ENCODE peak calls at places on chromosome 17, in four cellular contexts. Y, C, A and I are unnamed samples.

GRCh38 chr17:35087731-35088646 is 24.5 kb upstream of the RFFL start:
- DNase-seq in Y (no peak), C (peak; percentile 69), A (peak; percentile 53), I (no peak)

GRCh38 chr17:51590071-51590470 is 329.7 kb downstream of the UTP18 start:
- DNase-seq in Y (no peak), C (no peak), A (no peak), I (no peak)

GRCh38 chr17:7011942-7012254 is 526 bp upstream of the RNASEK start:
- DNase-seq in Y (no peak), C (no peak), A (no peak), I (no peak)

GRCh38 chr17:74768069-74768762 is 7.9 kb downstream of the NAT9 start:
- DNase-seq in Y (no peak), C (peak; percentile 52), A (peak; percentile 68), I (no peak)

GRCh38 chr17:74730491-74731346 is 6.3 kb upstream of the RAB37 start:
- DNase-seq in Y (no peak), C (no peak), A (no peak), I (no peak)

GRCh38 chr17:10349403-10349802 is 23.4 kb downstream of the MYH13 start:
- DNase-seq in Y (no peak), C (peak; percentile 11), A (no peak), I (peak; percentile 64)

GRCh38 chr17:10698116-10698818 is 873 bp downstream of the ADPRM start:
- DNase-seq in Y (no peak), C (peak; percentile 30), A (no peak), I (peak; percentile 31)

GRCh38 chr17:34842235-34842634 is 119.0 kb downstream of the CCT6B start:
- DNase-seq in Y (no peak), C (no peak), A (no peak), I (no peak)

GRCh38 chr17:79020631-79021301 is 3.2 kb upstream of the C1QTNF1 start:
- DNase-seq in Y (no peak), C (no peak), A (no peak), I (no peak)

GRCh38 chr17:2854662-2855061 is 58.4 kb downstream of the RAP1GAP2 start:
- DNase-seq in Y (no peak), C (peak; percentile 81), A (no peak), I (no peak)

GRCh38 chr17:71444011-71444574 is 676.7 kb upstream of the SOX9 start:
- DNase-seq in Y (no peak), C (no peak), A (no peak), I (no peak)

DNA sequence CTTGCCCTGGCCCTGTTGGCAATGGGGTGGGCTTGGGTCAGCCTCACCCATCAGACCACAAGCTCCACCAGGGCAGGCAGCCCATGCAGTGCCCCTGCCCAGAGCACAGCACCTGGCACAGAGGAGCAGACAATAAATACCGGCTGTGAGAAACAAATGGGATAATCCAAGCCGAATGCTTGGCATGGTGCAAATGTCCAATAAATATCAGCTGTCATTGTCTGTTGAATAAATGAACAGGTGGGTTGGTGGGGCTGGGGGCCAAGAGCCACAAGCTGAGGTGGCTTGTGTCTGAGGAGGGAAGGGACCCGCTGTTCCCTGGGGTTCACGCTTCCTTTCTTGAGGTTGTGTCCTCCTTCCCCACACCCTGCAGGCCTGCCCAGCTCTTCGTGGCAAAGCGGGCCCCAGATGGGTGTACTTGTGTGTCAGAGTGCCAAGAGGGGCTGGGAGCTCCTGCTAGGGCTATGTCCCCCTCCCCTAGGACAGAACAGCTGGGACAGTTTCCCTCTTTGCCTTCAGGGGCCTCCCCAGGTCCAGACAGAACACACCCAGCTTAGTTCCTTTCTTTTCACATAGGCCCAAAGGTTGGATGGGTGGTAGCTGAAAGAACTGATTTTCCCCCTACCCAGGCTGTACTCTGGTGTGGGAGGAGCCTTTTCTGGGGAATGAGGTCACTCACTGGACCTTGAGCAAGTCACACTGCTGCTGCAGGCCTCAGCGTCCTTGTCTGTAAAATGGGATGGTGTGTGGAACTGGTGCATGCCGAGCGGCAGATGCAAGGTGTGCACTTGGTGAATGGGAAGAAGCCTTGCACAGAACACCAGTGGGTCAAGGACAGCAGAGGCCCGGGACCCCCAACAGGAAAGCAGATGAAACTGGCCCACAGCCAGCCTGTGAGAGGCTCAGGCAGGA is 38.4 kb downstream of the ARHGAP27 start:
- DNase-seq in Y (no peak), C (no peak), A (no peak), I (no peak)
- H3K4me3 ChIP-seq in Y (no peak overlapping the region), C (no peak overlapping the region), A (no peak overlapping the region), I (no peak overlapping the region)

GRCh38 chr17:17766351-17767095 is 70.3 kb downstream of the SREBF1 start:
- DNase-seq in Y (no peak), C (no peak), A (no peak), I (no peak)

GRCh38 chr17:17767096-17767470 is 69.7 kb downstream of the SREBF1 start:
- DNase-seq in Y (no peak), C (no peak), A (peak; percentile 55), I (no peak)

GRCh38 chr17:17767497-17768286 is 69.1 kb downstream of the SREBF1 start:
- DNase-seq in Y (no peak), C (no peak), A (no peak), I (no peak)

GRCh38 chr17:17765359-17765758 is 71.4 kb downstream of the SREBF1 start:
- DNase-seq in Y (no peak), C (no peak), A (peak; percentile 24), I (no peak)

GRCh38 chr17:17765921-17766320 is 70.9 kb downstream of the SREBF1 start:
- DNase-seq in Y (no peak), C (no peak), A (no peak), I (no peak)
- H3K4me3 ChIP-seq in Y (no peak overlapping the region), C (no peak overlapping the region), A (no peak overlapping the region), I (no peak overlapping the region)

GRCh38 chr17:77405867-77406513 is 265.2 kb downstream of the SEC14L1 start:
- DNase-seq in Y (no peak), C (no peak), A (no peak), I (no peak)
- H3K4me3 ChIP-seq in Y (no peak overlapping the region), C (no peak overlapping the region), A (no peak overlapping the region), I (no peak overlapping the region)

DNA sequence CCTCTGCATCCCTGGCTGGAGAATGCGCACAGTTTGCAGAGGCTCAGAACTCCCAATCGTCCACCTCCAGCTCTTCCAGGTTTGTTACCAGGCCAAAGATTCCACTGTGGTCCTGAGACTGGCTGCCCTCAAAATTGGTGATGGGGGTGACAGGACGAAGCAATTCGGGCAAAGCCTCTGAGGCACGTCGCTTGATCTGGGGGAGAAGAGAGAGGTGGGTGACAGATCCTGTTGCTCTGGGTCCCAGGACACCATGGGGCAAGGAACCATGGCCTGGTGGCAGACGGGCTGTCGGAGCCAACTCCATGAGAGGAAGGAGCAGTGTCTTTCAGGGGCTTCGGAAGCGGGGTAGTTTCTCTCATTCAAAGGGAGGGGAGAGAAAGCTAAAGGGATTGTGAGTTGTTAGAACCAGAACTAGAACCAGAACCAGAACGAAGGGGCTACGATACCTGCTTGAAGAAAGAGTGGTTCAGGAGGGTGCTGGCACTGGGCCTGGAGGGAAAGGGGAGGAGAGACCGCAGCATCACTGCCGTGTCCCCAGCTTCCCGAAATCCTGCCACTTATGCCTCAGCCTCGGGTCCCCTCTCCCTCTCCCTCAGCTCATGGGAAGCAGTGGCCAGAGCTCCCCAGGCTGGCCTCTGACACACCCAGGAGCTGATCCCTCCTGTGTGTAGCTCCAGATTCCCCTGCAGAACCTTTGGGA is 3.8 kb upstream of the LIMD2 start:
- DNase-seq in Y (no peak), C (no peak), A (no peak), I (no peak)
- H3K4me3 ChIP-seq in Y (no peak overlapping the region), C (no peak overlapping the region), A (no peak overlapping the region), I (no peak overlapping the region)